ENCODE peak calls at places on chromosomes 4 and X, in nine cellular contexts. E is activated naive CD8-positive, alpha-beta T cell treated with anti-CD3 and anti-CD28 coated beads, Interleukin-2, amount 50 U/mL, for 24 hours; N is activated T-cell treated with anti-CD3 and anti-CD28 coated beads for 1 hour; U is H9; Z is fibroblast of gingiva; B is T-helper 9 cell; L is KBM-7; H is activated CD8-positive, alpha-beta memory T cell treated with anti-CD3 and anti-CD28 coated beads, Interleukin-2, amount 10 ng/mL, durations not matched to agents 7 days and 5 days; V is upper lobe of right lung. C is an unnamed sample.

GRCh38 chrX:139969286-139969685 is 4.0 kb upstream of the CXorf66 start:
- DNase-seq in E (no peak), N (no peak), U (no peak), Z (no peak), B (no peak), L (no peak), H (no peak), V (no peak), C (no peak)

GRCh38 chrX:149631293-149632165 is at the start of gene TMEM185A:
- DNase-seq in E (peak; percentile 77), N (peak; percentile 57), U (peak; percentile 71), Z (peak; percentile 37), B (peak; percentile 69), L (peak; percentile 82), H (peak; percentile 79), V (peak; percentile 86), C (peak; percentile 77)

GRCh38 chr4:106627071-106627470 is 258.5 kb upstream of the GIMD1 start:
- DNase-seq in E (no peak), N (no peak), U (no peak), Z (peak; percentile 79), B (no peak), L (no peak), H (no peak), V (no peak), C (no peak)

GRCh38 chr4:158789853-158790252 is 21.0 kb downstream of the FNIP2 start:
- DNase-seq in E (no peak), N (no peak), U (no peak), Z (no peak), B (no peak), L (no peak), H (no peak), V (no peak), C (no peak)

GRCh38 chr4:88606832-88607231 is 14.6 kb downstream of the HERC3 start:
- DNase-seq in E (no peak), N (no peak), U (no peak), Z (no peak), B (no peak), L (no peak), H (no peak), V (no peak), C (no peak)

GRCh38 chrX:8913665-8914409 is 112.7 kb upstream of the FAM9A start:
- DNase-seq in E (no peak), N (no peak), U (no peak), Z (peak; percentile 63), B (no peak), L (no peak), H (no peak), V (no peak), C (no peak)

GRCh38 chr4:53075162-53075785 is 213.2 kb downstream of the RASL11B start:
- DNase-seq in E (no peak), N (no peak), U (no peak), Z (no peak), B (no peak), L (no peak), H (no peak), V (no peak), C (no peak)

GRCh38 chr4:51884055-51884454 is 41.1 kb downstream of the DCUN1D4 start:
- DNase-seq in E (no peak), N (no peak), U (no peak), Z (peak; percentile 5), B (no peak), L (no peak), H (no peak), V (no peak), C (peak; percentile 13)

GRCh38 chr4:7186516-7187296 is 5.6 kb upstream of the SORCS2 start:
- DNase-seq in E (no peak), N (no peak), U (peak; percentile 16), Z (no peak), B (no peak), L (no peak), H (no peak), V (peak; percentile 34), C (no peak)

GRCh38 chr4:171920901-171921300 is 107.7 kb downstream of the GALNTL6 start:
- DNase-seq in E (no peak), N (no peak), U (no peak), Z (no peak), B (no peak), L (no peak), H (no peak), V (no peak), C (no peak)

GRCh38 chr4:144499777-144500176 is 146.2 kb upstream of the HHIP start:
- DNase-seq in E (no peak), N (no peak), U (no peak), Z (no peak), B (no peak), L (no peak), H (no peak), V (no peak), C (no peak)

GRCh38 chrX:128769511-128769910 is 717.3 kb upstream of the ACTRT1 start:
- DNase-seq in E (no peak), N (no peak), U (no peak), Z (no peak), B (no peak), L (no peak), H (no peak), V (no peak), C (no peak)

GRCh38 chr4:182818926-182819730 is 98.1 kb downstream of the DCTD start:
- DNase-seq in E (no peak), N (no peak), U (no peak), Z (no peak), B (no peak), L (no peak), H (no peak), V (no peak), C (no peak)

GRCh38 chrX:41875142-41875541 is 48.2 kb downstream of the CASK start:
- DNase-seq in E (no peak), N (no peak), U (no peak), Z (no peak), B (no peak), L (no peak), H (no peak), V (no peak), C (no peak)

GRCh38 chrX:39491548-39492297 is 606.0 kb downstream of the BCOR start:
- DNase-seq in E (peak; percentile 59), N (peak; percentile 24), U (no peak), Z (no peak), B (peak; percentile 7), L (peak; percentile 88), H (peak; percentile 50), V (no peak), C (peak; percentile 13)

C was measured in iPS-NIHi11.